ENCODE peak calls at places on chromosomes 5 and 9, in seven cellular contexts. B is GM06990; K is foreskin fibroblast; G is RWPE2; L is chondrocyte; F is transverse colon; N is CD4-positive, alpha-beta T cell. C is an unnamed sample.

GRCh38 chr5:173888473-173889135 is 455 bp downstream of the CPEB4 start:
- DNase-seq in B (peak; percentile 29), K (no peak), G (no peak), L (no peak), F (peak; percentile 35), N (no peak), C (no peak)

GRCh38 chr5:159442210-159442850 is 112.0 kb upstream of the IL12B start:
- DNase-seq in B (no peak), K (no peak), G (no peak), L (no peak), F (no peak), N (no peak), C (no peak)

GRCh38 chr5:123916331-123917121 is 404.5 kb downstream of the CSNK1G3 start:
- DNase-seq in B (no peak), K (peak; percentile 53), G (no peak), L (no peak), F (no peak), N (no peak), C (peak; percentile 29)

GRCh38 chr9:127682351-127683136 is 24.2 kb upstream of the CFAP157 start:
- DNase-seq in B (no peak), K (no peak), G (no peak), L (no peak), F (no peak), N (no peak), C (no peak)

GRCh38 chr5:173538018-173538417 is 78.4 kb downstream of the BOD1 start:
- DNase-seq in B (peak; percentile 22), K (no peak), G (no peak), L (no peak), F (no peak), N (no peak), C (no peak)

GRCh38 chr9:72807765-72808445 is 144.9 kb downstream of the ALDH1A1 start:
- DNase-seq in B (no peak), K (no peak), G (no peak), L (no peak), F (no peak), N (no peak), C (no peak)

GRCh38 chr9:35771524-35771923 is 17.4 kb upstream of the MSMP start:
- DNase-seq in B (no peak), K (no peak), G (no peak), L (no peak), F (peak; percentile 37), N (no peak), C (no peak)

GRCh38 chr5:177994063-177994462 is 2.0 kb downstream of the PROP1 start:
- DNase-seq in B (no peak), K (no peak), G (no peak), L (no peak), F (no peak), N (no peak), C (no peak)

GRCh38 chr5:73312146-73312871 is 136.3 kb downstream of the FOXD1 start:
- DNase-seq in B (no peak), K (peak; percentile 72), G (no peak), L (no peak), F (peak; percentile 22), N (no peak), C (no peak)

GRCh38 chr9:113536483-113537226 is 73.1 kb downstream of the RGS3 start:
- DNase-seq in B (no peak), K (no peak), G (peak; percentile 34), L (no peak), F (no peak), N (no peak), C (no peak)

GRCh38 chr5:73969195-73970059 is 343.4 kb downstream of the ARHGEF28 start:
- DNase-seq in B (no peak), K (no peak), G (no peak), L (no peak), F (no peak), N (no peak), C (no peak)

GRCh38 chr5:82601085-82601484 is 322.9 kb upstream of the RPS23 start:
- DNase-seq in B (no peak), K (no peak), G (no peak), L (no peak), F (peak; percentile 68), N (no peak), C (no peak)

GRCh38 chr5:170145462-170145861 is 39.8 kb downstream of the FOXI1 start:
- DNase-seq in B (no peak), K (no peak), G (no peak), L (no peak), F (no peak), N (no peak), C (no peak)

GRCh38 chr5:111927191-111927590 is 170.2 kb upstream of the NREP start:
- DNase-seq in B (no peak), K (no peak), G (no peak), L (no peak), F (no peak), N (no peak), C (no peak)

GRCh38 chr5:81718300-81718699 is 32.6 kb downstream of the SSBP2 start:
- DNase-seq in B (no peak), K (no peak), G (no peak), L (no peak), F (no peak), N (no peak), C (no peak)

GRCh38 chr5:115509547-115509946 is 35.0 kb downstream of the FEM1C start:
- DNase-seq in B (no peak), K (no peak), G (no peak), L (no peak), F (no peak), N (no peak), C (no peak)

GRCh38 chr5:172782169-172783039 is 11.4 kb upstream of the DUSP1 start:
- DNase-seq in B (no peak), K (peak; percentile 37), G (no peak), L (no peak), F (peak; percentile 7), N (no peak), C (no peak)

GRCh38 chr5:10682429-10682746 is 78.6 kb downstream of the DAP start:
- DNase-seq in B (no peak), K (no peak), G (peak; percentile 52), L (peak; percentile 77), F (no peak), N (no peak), C (no peak)

GRCh38 chr5:180180846-180181245 is 28.2 kb downstream of the RASGEF1C start:
- DNase-seq in B (no peak), K (no peak), G (no peak), L (no peak), F (no peak), N (no peak), C (no peak)

GRCh38 chr9:102842421-102842820 is 152.7 kb upstream of the CYLC2 start:
- DNase-seq in B (no peak), K (no peak), G (no peak), L (no peak), F (no peak), N (no peak), C (no peak)
- TF ChIP-seq CTCF in B (no peak), K (no peak), G (no peak), L (no peak), F (no peak), N (no peak), C (no peak)

GRCh38 chr9:88076286-88077070 is 61.8 kb downstream of the SPATA31C2 start:
- DNase-seq in B (no peak), K (peak; percentile 48), G (peak; percentile 91), L (peak; percentile 94), F (peak; percentile 91), N (peak; percentile 3), C (no peak)
- TF ChIP-seq CTCF in B (no peak), K (no peak), G (peak; percentile 27), L (peak; percentile 64), F (peak; percentile 30), N (no peak), C (peak; percentile 34)

DNA sequence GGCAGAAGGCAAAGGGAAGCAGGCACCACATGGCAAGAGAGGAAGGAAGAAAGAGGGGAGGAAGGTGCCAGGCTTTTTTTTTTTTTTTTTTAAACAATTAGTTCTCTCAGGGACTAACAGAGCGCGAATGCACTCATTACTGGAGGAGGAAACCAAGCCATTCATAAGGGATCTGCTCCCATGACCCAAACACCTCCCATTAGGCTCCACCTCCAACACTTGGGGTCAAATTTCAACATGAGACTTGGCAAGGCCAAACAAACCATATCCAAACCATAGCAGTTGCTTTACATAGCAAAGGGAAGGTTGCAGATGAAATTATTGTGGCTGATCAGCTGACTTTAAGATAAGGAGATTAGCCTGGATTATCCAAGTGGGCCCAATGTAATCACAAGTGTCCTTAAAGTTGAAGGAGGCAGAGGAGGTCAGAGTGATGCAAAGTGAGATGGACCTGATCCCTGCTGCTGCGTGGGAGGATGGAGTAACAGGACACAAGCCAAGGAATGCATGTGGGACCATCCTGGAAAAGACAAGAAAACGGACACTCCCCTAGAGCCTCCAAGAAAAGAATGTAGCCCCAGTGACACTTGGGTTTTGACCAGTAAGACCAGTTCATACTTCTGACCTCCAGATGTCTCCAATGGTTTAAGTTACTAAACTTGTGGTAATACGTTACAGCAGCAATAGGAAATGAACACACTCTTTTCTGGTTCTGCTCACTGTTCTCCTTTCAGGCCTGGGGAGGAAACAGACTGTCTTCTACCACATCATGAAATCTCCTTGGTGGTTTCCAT is 167.3 kb downstream of the GNAQ start:
- DNase-seq in B (peak; percentile 34), K (no peak), G (no peak), L (no peak), F (no peak), N (no peak), C (no peak)
- TF ChIP-seq CTCF in B (peak; percentile 31), K (no peak), G (peak; percentile 6), L (peak; percentile 29), F (no peak), N (no peak), C (no peak)

GRCh38 chr5:29002481-29002880 is 1964.1 kb upstream of the CDH9 start:
- DNase-seq in B (no peak), K (no peak), G (no peak), L (no peak), F (no peak), N (no peak), C (no peak)

GRCh38 chr5:29005386-29005785 is 1967.0 kb upstream of the CDH9 start:
- DNase-seq in B (no peak), K (no peak), G (no peak), L (no peak), F (no peak), N (no peak), C (no peak)

GRCh38 chr5:29001666-29002065 is 1963.3 kb upstream of the CDH9 start:
- DNase-seq in B (no peak), K (no peak), G (no peak), L (no peak), F (no peak), N (no peak), C (no peak)
- TF ChIP-seq CTCF in B (no peak), K (no peak), G (peak; percentile 38), L (peak; percentile 19), F (no peak), N (no peak), C (no peak)

C was measured in AG09319.